ENCODE peak calls at places on chromosomes 11 and 22, in six cellular contexts. One of them, this sample, is unnamed. For H3K9me2 and H4K20me1, the result is how much of the 10 kb centered on the place peaks cover.

GRCh38 chr11:7890417-7891179 is 40.5 kb downstream of the OR10A6 start:
- DNase-seq in HCT116: no peak
- DNase-seq in GM23338: no peak
- DNase-seq in SK-N-SH: no peak
- DNase-seq in OCI-LY7: peak
- DNase-seq in GM23248: peak
- DNase-seq in this sample: no peak

GRCh38 chr11:96744697-96745096 is 354.9 kb downstream of the JRKL start:
- DNase-seq in GM23338: no peak
- DNase-seq in SK-N-SH: no peak
- DNase-seq in OCI-LY7: no peak
- DNase-seq in GM23248: peak
- DNase-seq in HCT116: no peak
- DNase-seq in this sample: no peak

GRCh38 chr22:20128902-20129746 is 2.5 kb upstream of the ZDHHC8 start:
- DNase-seq in HCT116: no peak
- DNase-seq in GM23338: peak
- DNase-seq in OCI-LY7: peak
- DNase-seq in SK-N-SH: no peak
- DNase-seq in GM23248: peak
- DNase-seq in this sample: no peak

GRCh38 chr11:76695133-76695532 is 24.6 kb upstream of the LRRC32 start:
- DNase-seq in OCI-LY7: peak
- DNase-seq in GM23248: no peak
- DNase-seq in HCT116: no peak
- DNase-seq in GM23338: peak
- DNase-seq in SK-N-SH: no peak
- DNase-seq in this sample: no peak

GRCh38 chr11:100403817-100404216 is 283.3 kb upstream of the ARHGAP42 start:
- DNase-seq in OCI-LY7: no peak
- DNase-seq in SK-N-SH: no peak
- DNase-seq in GM23248: no peak
- DNase-seq in GM23338: peak
- DNase-seq in HCT116: no peak
- DNase-seq in this sample: no peak

GRCh38 chr22:17552737-17553136 is 10.6 kb upstream of the SLC25A18 start:
- DNase-seq in OCI-LY7: no peak
- DNase-seq in GM23338: no peak
- DNase-seq in GM23248: no peak
- DNase-seq in HCT116: no peak
- DNase-seq in SK-N-SH: no peak
- DNase-seq in this sample: no peak

GRCh38 chr11:132987936-132988335 is 544.4 kb downstream of the OPCML start:
- DNase-seq in HCT116: no peak
- DNase-seq in SK-N-SH: no peak
- DNase-seq in OCI-LY7: no peak
- DNase-seq in GM23338: no peak
- DNase-seq in GM23248: peak
- DNase-seq in this sample: no peak

GRCh38 chr22:20972933-20973577 is 6.0 kb downstream of the AIFM3 start:
- DNase-seq in HCT116: no peak
- DNase-seq in GM23248: no peak
- DNase-seq in GM23338: no peak
- DNase-seq in SK-N-SH: no peak
- DNase-seq in OCI-LY7: no peak
- DNase-seq in this sample: no peak

GRCh38 chr11:58926695-58927094 is 12.6 kb upstream of the GLYATL1 start:
- DNase-seq in HCT116: no peak
- DNase-seq in OCI-LY7: no peak
- DNase-seq in GM23248: peak
- DNase-seq in SK-N-SH: no peak
- DNase-seq in GM23338: no peak
- DNase-seq in this sample: peak

GRCh38 chr11:99683933-99684332 is 663.2 kb downstream of the CNTN5 start:
- DNase-seq in SK-N-SH: no peak
- DNase-seq in GM23338: no peak
- DNase-seq in GM23248: no peak
- DNase-seq in HCT116: no peak
- DNase-seq in OCI-LY7: no peak
- DNase-seq in this sample: no peak

DNA sequence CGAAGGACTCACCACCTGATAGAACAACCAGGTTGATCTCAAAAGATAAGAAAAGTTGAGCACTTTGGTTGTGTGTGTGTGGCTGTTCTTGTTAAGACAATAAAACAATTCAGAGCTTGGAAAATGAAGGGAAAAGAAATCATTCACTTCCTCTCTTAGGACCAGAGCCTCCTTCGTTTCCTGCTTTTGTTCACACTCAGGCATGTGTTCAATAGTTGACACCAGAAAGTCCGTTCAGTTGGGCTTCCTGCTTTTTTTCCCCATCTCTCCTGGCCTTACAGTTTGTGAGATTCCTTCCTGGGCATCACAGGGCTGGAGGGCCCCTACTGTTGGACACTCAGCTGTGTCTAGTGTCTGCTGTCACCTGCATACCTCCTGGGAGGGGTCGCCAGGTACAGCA is 48.0 kb downstream of the TSPAN18 start:
- DNase-seq in OCI-LY7: no peak
- DNase-seq in GM23248: no peak
- DNase-seq in HCT116: no peak
- DNase-seq in SK-N-SH: no peak
- DNase-seq in GM23338: no peak
- DNase-seq in this sample: no peak
- H3K9me2 ChIP-seq in OCI-LY7: under half
- H3K9me2 ChIP-seq in GM23248: under half
- H3K9me2 ChIP-seq in HCT116: under half
- H3K9me2 ChIP-seq in SK-N-SH: under half
- H3K9me2 ChIP-seq in GM23338: under half
- H3K9me2 ChIP-seq in this sample: under half

DNA sequence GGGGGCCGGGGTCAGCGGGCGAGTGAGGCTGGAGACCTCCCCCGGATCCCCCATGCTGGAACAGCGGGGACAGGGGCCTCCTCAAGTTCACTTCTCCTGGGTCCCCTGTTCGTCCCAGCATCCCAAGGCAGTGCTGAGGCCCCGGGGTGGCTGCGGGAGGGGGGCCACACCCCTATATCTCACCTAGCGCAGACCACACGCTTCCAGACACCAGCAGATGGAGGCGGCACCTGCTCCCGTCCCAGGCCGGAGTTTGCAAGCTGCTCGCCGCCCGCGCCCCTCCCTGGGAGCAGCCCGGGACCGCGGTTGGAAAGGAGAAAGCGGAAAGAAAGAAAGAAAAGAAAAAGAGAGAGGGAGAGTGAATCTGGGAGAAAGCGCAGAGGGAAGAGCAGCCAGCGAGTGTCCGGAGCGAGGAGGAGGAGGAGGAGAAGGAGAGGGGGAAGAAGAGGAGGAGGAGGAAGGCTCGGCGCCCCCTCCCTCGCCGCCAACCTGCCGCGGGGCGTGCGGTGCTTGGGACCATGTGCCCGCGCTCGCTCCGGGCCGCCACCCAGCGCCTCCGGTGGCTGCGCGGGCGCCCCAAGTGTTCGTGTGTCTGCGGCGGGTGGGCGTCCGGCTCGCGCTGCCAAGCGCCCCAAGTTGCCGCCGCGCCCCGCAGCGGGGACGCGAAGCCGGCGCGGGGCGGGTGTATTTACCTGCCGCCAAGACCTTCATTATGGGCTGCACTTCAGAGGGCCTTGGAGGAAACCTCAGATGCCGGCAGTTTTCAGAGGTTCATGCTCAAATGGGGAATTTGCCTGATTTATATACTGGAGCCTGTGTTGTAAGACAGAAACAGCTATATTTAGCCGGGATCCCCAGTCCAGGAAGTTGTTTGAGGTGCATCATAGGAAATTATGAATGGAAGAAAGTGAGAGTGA is at the start of gene LIF:
- DNase-seq in OCI-LY7: no peak
- DNase-seq in HCT116: no peak
- DNase-seq in SK-N-SH: peak
- DNase-seq in GM23248: peak
- DNase-seq in GM23338: peak
- DNase-seq in this sample: peak
- H3K27ac ChIP-seq in OCI-LY7: no peak
- H3K27ac ChIP-seq in HCT116: peak
- H3K27ac ChIP-seq in SK-N-SH: peak
- H3K27ac ChIP-seq in GM23248: peak
- H3K27ac ChIP-seq in GM23338: no peak
- H3K27ac ChIP-seq in this sample: peak

DNA sequence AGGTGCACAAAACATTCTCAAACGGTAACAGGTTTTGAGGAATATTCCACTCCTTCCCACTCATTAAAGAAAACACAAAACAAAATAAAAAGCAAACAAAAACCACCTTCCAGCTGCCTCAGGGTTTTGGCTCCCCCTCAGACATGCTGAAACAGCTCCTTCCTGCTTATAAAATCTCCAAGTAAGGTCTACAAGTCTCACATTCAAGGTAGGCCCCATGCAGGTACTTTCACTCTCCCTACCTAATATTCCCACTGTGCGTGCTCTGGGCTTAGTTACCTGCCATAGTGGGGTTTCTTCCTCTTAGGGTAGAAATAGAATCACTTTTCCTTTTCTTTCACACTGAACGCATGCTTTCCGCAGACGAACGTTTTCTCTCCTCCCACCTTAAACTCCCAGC is 132.3 kb downstream of the RBFOX2 start:
- DNase-seq in OCI-LY7: no peak
- DNase-seq in GM23338: no peak
- DNase-seq in SK-N-SH: no peak
- DNase-seq in GM23248: no peak
- DNase-seq in HCT116: no peak
- DNase-seq in this sample: no peak
- H4K20me1 ChIP-seq in OCI-LY7: under half
- H4K20me1 ChIP-seq in GM23338: under half
- H4K20me1 ChIP-seq in SK-N-SH: half or more
- H4K20me1 ChIP-seq in GM23248: under half
- H4K20me1 ChIP-seq in HCT116: under half
- H4K20me1 ChIP-seq in this sample: under half

DNA sequence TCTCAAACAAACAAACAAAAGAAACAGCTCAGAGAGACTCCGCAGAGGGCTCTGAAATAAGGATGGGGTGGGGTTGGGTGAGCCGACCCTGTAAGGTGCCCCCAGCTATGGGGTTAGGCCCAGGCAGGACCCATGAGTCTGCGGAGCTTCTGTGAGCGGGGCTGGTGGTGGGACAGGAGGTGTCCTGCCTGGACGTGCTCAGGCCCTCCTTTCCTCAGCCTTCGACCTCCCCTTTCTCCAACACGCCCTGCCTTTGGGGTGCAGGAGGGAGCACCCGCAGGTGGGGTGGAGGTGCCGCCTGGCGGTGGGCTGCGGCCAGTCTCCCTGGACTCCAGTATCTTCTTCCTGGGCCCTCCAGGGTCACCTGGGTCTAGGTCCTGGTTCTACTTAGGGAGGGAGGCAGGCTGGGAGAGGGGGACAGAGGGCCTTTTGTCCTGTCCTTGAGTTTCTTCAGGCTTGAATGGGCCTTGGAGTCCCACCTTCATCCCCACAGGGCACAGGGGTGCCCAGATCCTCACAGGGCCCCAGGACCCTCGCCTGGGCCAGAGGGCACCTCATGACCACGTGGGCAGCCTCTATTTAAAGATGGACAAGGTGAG is 12.3 kb downstream of the PRR33 start:
- DNase-seq in GM23248: no peak
- DNase-seq in SK-N-SH: peak
- DNase-seq in GM23338: no peak
- DNase-seq in HCT116: no peak
- DNase-seq in OCI-LY7: no peak
- DNase-seq in this sample: no peak
- H3K9me2 ChIP-seq in GM23248: under half
- H3K9me2 ChIP-seq in SK-N-SH: under half
- H3K9me2 ChIP-seq in GM23338: under half
- H3K9me2 ChIP-seq in HCT116: under half
- H3K9me2 ChIP-seq in OCI-LY7: under half
- H3K9me2 ChIP-seq in this sample: under half

GRCh38 chr11:131077340-131077739 is 161.1 kb upstream of the SNX19 start:
- DNase-seq in GM23248: peak
- DNase-seq in HCT116: no peak
- DNase-seq in GM23338: no peak
- DNase-seq in OCI-LY7: no peak
- DNase-seq in SK-N-SH: no peak
- DNase-seq in this sample: no peak
- H3K27ac ChIP-seq in GM23248: peak
- H3K27ac ChIP-seq in HCT116: no peak
- H3K27ac ChIP-seq in GM23338: no peak
- H3K27ac ChIP-seq in OCI-LY7: no peak
- H3K27ac ChIP-seq in SK-N-SH: no peak
- H3K27ac ChIP-seq in this sample: no peak

GRCh38 chr11:33045551-33046255 is 6.3 kb downstream of the TCP11L1 start:
- DNase-seq in GM23338: no peak
- DNase-seq in HCT116: no peak
- DNase-seq in SK-N-SH: no peak
- DNase-seq in GM23248: peak
- DNase-seq in OCI-LY7: no peak
- DNase-seq in this sample: no peak
- H4K20me1 ChIP-seq in GM23338: under half
- H4K20me1 ChIP-seq in HCT116: under half
- H4K20me1 ChIP-seq in SK-N-SH: under half
- H4K20me1 ChIP-seq in GM23248: under half
- H4K20me1 ChIP-seq in OCI-LY7: under half
- H4K20me1 ChIP-seq in this sample: under half

GRCh38 chr11:119306373-119306890 is 10.5 kb downstream of the MCAM start:
- DNase-seq in SK-N-SH: no peak
- DNase-seq in OCI-LY7: no peak
- DNase-seq in HCT116: no peak
- DNase-seq in GM23338: no peak
- DNase-seq in GM23248: peak
- DNase-seq in this sample: no peak
- H3K9me2 ChIP-seq in SK-N-SH: under half
- H3K9me2 ChIP-seq in OCI-LY7: under half
- H3K9me2 ChIP-seq in HCT116: under half
- H3K9me2 ChIP-seq in GM23338: under half
- H3K9me2 ChIP-seq in GM23248: under half
- H3K9me2 ChIP-seq in this sample: under half

DNA sequence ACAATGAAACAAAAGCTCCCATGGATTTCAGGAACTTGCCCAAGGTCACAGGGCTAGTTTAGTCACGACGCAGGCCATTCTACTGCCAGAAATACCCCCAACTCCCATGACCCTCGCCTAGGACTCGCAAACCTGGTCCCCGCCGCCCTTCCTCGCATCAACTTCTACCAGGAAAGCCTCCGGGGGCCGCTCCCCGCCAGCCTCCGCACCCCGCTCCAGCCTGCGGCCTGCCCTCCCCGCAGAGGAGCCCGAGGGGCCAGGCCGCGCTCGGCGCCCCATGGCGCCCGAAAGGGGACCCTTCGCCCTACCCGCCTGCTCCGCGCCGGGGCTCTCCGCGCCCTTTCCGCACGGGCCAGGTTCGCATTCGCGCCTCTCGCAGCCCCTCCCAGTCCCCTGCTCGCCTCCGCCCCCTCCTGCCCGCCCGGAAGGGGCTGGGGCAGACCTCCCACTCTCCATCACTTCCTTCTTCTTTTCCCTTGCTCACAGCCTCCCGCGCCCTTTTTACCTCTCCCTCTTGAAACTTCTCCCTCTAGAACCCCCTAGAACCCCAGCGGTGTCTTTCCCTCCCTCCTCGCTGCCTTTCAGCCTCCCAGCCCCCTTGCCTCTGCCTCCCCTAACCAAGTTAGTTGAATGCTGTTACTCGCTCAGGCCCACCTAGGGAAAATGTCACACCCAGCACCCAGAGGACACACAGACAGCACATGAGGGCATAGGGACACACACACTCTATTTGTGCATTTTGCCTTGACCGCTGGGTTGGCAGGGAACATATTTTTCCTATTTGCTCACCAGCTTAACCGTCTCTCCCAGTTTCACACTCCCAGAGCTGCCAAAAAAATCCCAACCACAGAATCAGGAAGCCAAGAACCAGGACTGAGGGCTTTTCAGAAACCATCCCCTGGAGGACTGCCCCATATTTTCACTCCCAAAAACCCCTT is at the start of gene SLC43A3:
- DNase-seq in GM23338: peak
- DNase-seq in SK-N-SH: peak
- DNase-seq in GM23248: peak
- DNase-seq in OCI-LY7: peak
- DNase-seq in HCT116: no peak
- DNase-seq in this sample: peak
- H3K27ac ChIP-seq in GM23338: no peak
- H3K27ac ChIP-seq in SK-N-SH: no peak
- H3K27ac ChIP-seq in GM23248: peak
- H3K27ac ChIP-seq in OCI-LY7: peak
- H3K27ac ChIP-seq in HCT116: peak
- H3K27ac ChIP-seq in this sample: peak